ENCODE peak calls at places on chromosomes 5 and 9, in seven cellular contexts. S is cardiac muscle cell, B is fibroblast of mammary gland, R is right atrium auricular region, V is HCT116, E is A549, F is AG09309. P is an unnamed sample.

GRCh38 chr5:67013719-67014118 is 182.9 kb downstream of the CD180 start:
- DNase-seq in F (no peak), V (no peak), R (no peak), E (no peak), S (no peak), B (no peak), P (no peak)

GRCh38 chr5:23367863-23368262 is 139.5 kb upstream of the PRDM9 start:
- DNase-seq in F (no peak), E (no peak), S (no peak), R (no peak), B (peak; percentile 20), V (no peak), P (no peak)

GRCh38 chr9:110092792-110093191 is 115.2 kb downstream of the C9orf152 start:
- DNase-seq in V (no peak), E (no peak), F (no peak), B (no peak), R (no peak), S (no peak), P (no peak)

GRCh38 chr5:38420691-38421395 is 135.6 kb downstream of the LIFR start:
- DNase-seq in V (peak; percentile 60), F (peak; percentile 38), S (peak; percentile 73), E (peak; percentile 80), R (no peak), B (peak; percentile 80), P (peak; percentile 78)

GRCh38 chr9:94904806-94905205 is 178.3 kb downstream of the AOPEP start:
- DNase-seq in R (no peak), E (no peak), V (no peak), F (no peak), B (no peak), S (no peak), P (no peak)

GRCh38 chr9:6855860-6856259 is 98.1 kb downstream of the KDM4C start:
- DNase-seq in E (no peak), R (no peak), V (no peak), F (no peak), S (no peak), B (no peak), P (no peak)

GRCh38 chr9:13443380-13444271 is 164.1 kb upstream of the MPDZ start:
- DNase-seq in R (no peak), V (no peak), B (no peak), S (no peak), F (no peak), E (no peak), P (no peak)

GRCh38 chr9:35733109-35733541 is 659 bp downstream of the CREB3 start:
- DNase-seq in V (peak; percentile 79), R (no peak), F (no peak), S (peak; percentile 54), B (peak; percentile 60), E (peak; percentile 79), P (peak; percentile 61)

GRCh38 chr5:113194125-113194524 is 217.5 kb downstream of the DCP2 start:
- DNase-seq in E (no peak), V (no peak), F (no peak), S (no peak), R (no peak), B (no peak), P (no peak)

GRCh38 chr9:18520395-18520794 is 46.4 kb downstream of the ADAMTSL1 start:
- DNase-seq in E (no peak), B (peak; percentile 64), S (no peak), V (no peak), F (no peak), R (no peak), P (peak; percentile 14)

GRCh38 chr5:110055301-110055700 is 365.6 kb downstream of the MAN2A1 start:
- DNase-seq in S (no peak), R (no peak), F (no peak), V (no peak), E (no peak), B (peak; percentile 65), P (no peak)

GRCh38 chr9:33044677-33045282 is 19.7 kb downstream of the DNAJA1 start:
- DNase-seq in F (no peak), S (peak; percentile 32), V (no peak), R (no peak), E (peak; percentile 61), B (peak; percentile 33), P (peak; percentile 22)

GRCh38 chr5:123454236-123454911 is 31.2 kb upstream of the CEP120 start:
- DNase-seq in V (no peak), R (no peak), B (no peak), E (no peak), S (no peak), F (no peak), P (peak; percentile 34)

GRCh38 chr9:83304686-83305085 is 233.5 kb downstream of the FRMD3 start:
- DNase-seq in B (peak; percentile 97), S (no peak), V (no peak), E (no peak), F (peak; percentile 71), R (peak; percentile 84), P (peak; percentile 97)

GRCh38 chr9:73805853-73806458 is 654.3 kb downstream of the ANXA1 start:
- DNase-seq in B (peak; percentile 63), S (no peak), V (no peak), E (no peak), R (no peak), F (no peak), P (no peak)

GRCh38 chr5:147216552-147217154 is 18.2 kb upstream of the STK32A start:
- DNase-seq in E (no peak), S (no peak), F (no peak), V (no peak), B (peak; percentile 2), R (no peak), P (no peak)

GRCh38 chr5:130992095-130992494 is 173.0 kb downstream of the HINT1 start:
- DNase-seq in S (no peak), E (no peak), B (peak; percentile 91), R (no peak), V (no peak), F (peak; percentile 61), P (peak; percentile 1)

GRCh38 chr5:109676920-109677319 is 12.8 kb upstream of the MAN2A1 start:
- DNase-seq in S (no peak), E (no peak), F (no peak), R (no peak), V (no peak), B (peak; percentile 44), P (no peak)

GRCh38 chr5:62266573-62266972 is 39.4 kb upstream of the KIF2A start:
- DNase-seq in S (no peak), F (no peak), E (no peak), R (no peak), B (no peak), V (no peak), P (no peak)

GRCh38 chr9:123982535-123982934 is 29.0 kb upstream of the LHX2 start:
- DNase-seq in S (no peak), R (no peak), E (no peak), V (no peak), F (no peak), B (no peak), P (no peak)
- TF ChIP-seq CTCF in S (no peak), R (no peak), E (no peak), V (no peak), F (no peak), B (no peak), P (no peak)

DNA sequence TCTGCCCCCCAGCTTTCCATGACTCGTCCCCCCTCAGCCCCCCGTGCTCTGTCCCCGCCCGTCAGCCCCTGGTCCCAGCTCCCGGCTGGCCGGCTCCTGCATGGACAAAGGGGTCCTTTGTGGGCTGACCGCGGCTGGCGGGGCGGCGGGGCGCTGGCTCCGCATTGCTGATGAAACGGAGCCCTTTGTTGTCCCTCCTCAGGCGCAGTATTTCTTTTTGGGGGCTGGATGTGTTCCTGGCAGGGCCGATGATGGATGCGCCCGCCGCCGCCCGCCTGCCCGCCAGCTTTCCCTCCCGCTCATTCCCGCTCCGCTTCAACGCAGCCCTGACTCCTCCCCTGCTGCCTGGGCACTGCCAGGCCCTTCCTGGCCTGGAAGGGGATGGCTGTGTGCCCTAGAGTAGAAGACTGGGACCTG is 28.8 kb downstream of the CXXC5 start:
- DNase-seq in S (no peak), E (no peak), R (no peak), B (no peak), V (no peak), F (no peak), P (no peak)
- H3K4me3 ChIP-seq in S (no peak overlapping the region), E (no peak overlapping the region), R (no peak overlapping the region), B (no peak overlapping the region), V (no peak overlapping the region), F (no peak overlapping the region), P (no peak overlapping the region)

GRCh38 chr5:172707285-172708182 is 63.5 kb downstream of the DUSP1 start:
- DNase-seq in B (peak; percentile 64), F (peak; percentile 17), V (no peak), E (peak; percentile 66), R (no peak), S (peak; percentile 73), P (peak; percentile 79)
- TF ChIP-seq CTCF in B (peak; percentile 43), F (peak; percentile 79), V (peak; percentile 74), E (peak; percentile 87), R (no peak), S (peak; percentile 51), P (peak; percentile 59)

GRCh38 chr5:116576043-116576713 is 1.6 kb upstream of the SEMA6A start:
- DNase-seq in F (peak; percentile 2), R (no peak), E (peak; percentile 67), V (peak; percentile 72), B (peak; percentile 50), S (peak; percentile 87), P (peak; percentile 70)
- H3K4me3 ChIP-seq in F (peak overlapping the region; percentile 29), R (peak overlapping the region; percentile 74), E (peak overlapping the region; percentile 52), V (peak overlapping the region; percentile 70), B (peak overlapping the region; percentile 34), S (peak overlapping the region; percentile 74), P (peak overlapping the region; percentile 64)

DNA sequence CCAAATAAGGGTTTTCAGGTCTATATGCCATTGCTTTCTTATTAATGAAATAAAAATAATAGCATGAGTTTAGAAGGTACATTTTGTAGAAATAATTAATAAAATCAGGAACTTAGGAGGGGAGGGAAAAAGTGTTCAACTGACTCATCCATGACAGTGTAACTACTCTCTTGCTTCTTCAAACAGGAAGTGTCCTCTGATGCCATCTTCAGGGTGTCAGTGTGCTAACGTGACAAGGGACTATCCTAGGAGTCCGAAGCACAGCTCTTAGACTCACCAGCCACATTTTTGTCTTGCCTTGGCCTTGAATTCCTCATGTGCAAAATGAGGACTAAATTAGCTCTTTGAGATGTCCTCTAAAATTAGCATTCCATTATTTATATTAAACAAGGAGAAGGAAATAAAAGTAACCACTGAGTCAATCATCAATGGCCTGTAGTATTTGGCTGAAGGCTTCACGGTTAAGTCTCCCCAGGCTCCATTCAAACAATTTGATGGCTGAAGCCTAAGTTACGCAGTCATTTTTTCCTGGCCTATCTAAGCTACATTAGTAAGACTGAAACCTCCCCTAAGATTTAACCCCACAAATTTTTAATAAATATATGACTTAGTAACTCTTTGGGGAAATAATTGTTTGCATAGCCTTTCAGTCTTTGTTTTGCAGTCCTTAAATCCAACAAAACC is 151.1 kb downstream of the ARL15 start:
- DNase-seq in E (peak; percentile 31), B (peak; percentile 49), S (no peak), V (no peak), F (no peak), R (no peak), P (no peak)
- TF ChIP-seq CTCF in E (no peak), B (peak; percentile 3), S (no peak), V (no peak), F (no peak), R (no peak), P (no peak)

GRCh38 chr5:159100928-159101646 is 1.4 kb upstream of the EBF1 start:
- DNase-seq in F (no peak), E (no peak), R (no peak), V (no peak), B (no peak), S (no peak), P (no peak)
- H3K4me3 ChIP-seq in F (peak overlapping the region; percentile 52), E (peak overlapping the region; percentile 64), R (peak overlapping the region; percentile 64), V (no peak overlapping the region), B (peak overlapping the region; percentile 75), S (peak overlapping the region; percentile 21), P (peak overlapping the region; percentile 72)

GRCh38 chr9:134373269-134373668 is 47.0 kb downstream of the RXRA start:
- DNase-seq in V (no peak), S (no peak), R (no peak), F (no peak), B (no peak), E (no peak), P (no peak)
- TF ChIP-seq CTCF in V (no peak), S (no peak), R (no peak), F (no peak), B (no peak), E (no peak), P (no peak)

P was measured in fibroblast of pulmonary artery.